ENCODE peak calls at places on chromosomes 4 and X, in five cellular contexts. I is kidney epithelial cell; U is activated naive CD8-positive, alpha-beta T cell treated with anti-CD3 and anti-CD28 coated beads, Interleukin-2, amount 50 U/mL, for 24 hours; Q is uterus; D is BJ. O is an unnamed sample.
A peak's percentile ranks its signal among the peaks of the same experiment; 100 is the strongest.

GRCh38 chr4:118398226-118399090 is 45.7 kb upstream of the PRSS12 start:
- DNase-seq in I (no peak), U (no peak), D (no peak), Q (no peak), O (peak; percentile 36)

GRCh38 chr4:70815370-70815769 is 24.3 kb downstream of the GRSF1 start:
- DNase-seq in I (no peak), Q (no peak), D (no peak), U (no peak), O (no peak)

GRCh38 chrX:793216-793770 is 162.7 kb downstream of the SHOX start:
- DNase-seq in I (no peak), D (no peak), Q (no peak), U (no peak), O (no peak)

GRCh38 chr4:84800256-84800655 is 166.2 kb downstream of the WDFY3 start:
- DNase-seq in Q (no peak), D (no peak), I (no peak), U (no peak), O (no peak)

GRCh38 chr4:145954924-145955339 is 16.3 kb upstream of the ZNF827 start:
- DNase-seq in D (no peak), U (no peak), I (peak; percentile 88), Q (no peak), O (no peak)

GRCh38 chrX:112642349-112642748 is 37.4 kb downstream of the LHFPL1 start:
- DNase-seq in I (no peak), D (no peak), Q (no peak), U (peak; percentile 9), O (peak; percentile 50)

GRCh38 chr4:136742330-136742729 is 790.0 kb downstream of the PCDH18 start:
- DNase-seq in I (no peak), D (no peak), Q (no peak), U (no peak), O (no peak)

GRCh38 chr4:58553031-58553430 is 1442.8 kb upstream of the IGFBP7 start:
- DNase-seq in D (no peak), Q (no peak), U (no peak), I (no peak), O (no peak)

GRCh38 chrX:28901637-28902036 is 314.4 kb downstream of the IL1RAPL1 start:
- DNase-seq in U (no peak), I (no peak), D (no peak), Q (no peak), O (no peak)

O was measured in GM06990.